ENCODE peak calls at places on chromosomes 1 and 21, in eight cellular contexts. A is NCI-H146, H is WTC11, I is NCI-H2081, B is AML-193, K is GM04504, Q is nephron progenitor cell, U is SHP77. V is an unnamed sample.

GRCh38 chr1:39965051-39965450 is 10.1 kb downstream of the MFSD2A start:
- DNase-seq in A (no peak), H (no peak), I (no peak), B (no peak), K (no peak), Q (no peak), U (no peak), V (no peak)

GRCh38 chr1:202501281-202501680 is 152.8 kb downstream of the PPP1R12B start:
- DNase-seq in A (peak; percentile 10), H (no peak), I (no peak), B (peak; percentile 33), K (no peak), Q (no peak), U (peak; percentile 3), V (peak; percentile 69)

GRCh38 chr1:167544447-167544846 is 9.1 kb downstream of the CREG1 start:
- DNase-seq in A (no peak), H (no peak), I (no peak), B (no peak), K (no peak), Q (no peak), U (no peak), V (no peak)

GRCh38 chr1:216793303-216793702 is 70.1 kb upstream of the ESRRG start:
- DNase-seq in A (peak; percentile 14), H (no peak), I (no peak), B (no peak), K (no peak), Q (no peak), U (no peak), V (no peak)

GRCh38 chr21:42147386-42148020 is 71.4 kb upstream of the ABCG1 start:
- DNase-seq in A (no peak), H (peak; percentile 5), I (no peak), B (no peak), K (no peak), Q (no peak), U (no peak), V (no peak)

GRCh38 chr1:8667869-8668595 is 149.4 kb downstream of the RERE start:
- DNase-seq in A (peak; percentile 15), H (no peak), I (no peak), B (no peak), K (no peak), Q (no peak), U (peak; percentile 19), V (no peak)

GRCh38 chr1:207825719-207826556 is 74.1 kb downstream of the CD46 start:
- DNase-seq in A (no peak), H (no peak), I (no peak), B (peak; percentile 90), K (no peak), Q (no peak), U (no peak), V (no peak)

GRCh38 chr1:165675794-165676193 is 22.6 kb downstream of the ALDH9A1 start:
- DNase-seq in A (no peak), H (no peak), I (no peak), B (no peak), K (no peak), Q (no peak), U (no peak), V (no peak)

GRCh38 chr1:9542425-9542824 is 3.2 kb downstream of the SLC25A33 start:
- DNase-seq in A (no peak), H (no peak), I (peak; percentile 13), B (peak; percentile 30), K (peak; percentile 21), Q (no peak), U (no peak), V (no peak)

GRCh38 chr1:52920791-52921291 is 699 bp downstream of the ECHDC2 start:
- DNase-seq in A (no peak), H (no peak), I (no peak), B (no peak), K (no peak), Q (peak; percentile 27), U (no peak), V (peak; percentile 41)

GRCh38 chr1:4027492-4028138 is 127.5 kb upstream of the C1orf174 start:
- DNase-seq in A (no peak), H (no peak), I (no peak), B (no peak), K (no peak), Q (no peak), U (no peak), V (no peak)

GRCh38 chr1:91502138-91502881 is 1.7 kb downstream of the CDC7 start:
- DNase-seq in A (no peak), H (no peak), I (no peak), B (no peak), K (no peak), Q (no peak), U (no peak), V (peak; percentile 13)

GRCh38 chr1:247528812-247529474 is 7.3 kb downstream of the OR2C3 start:
- DNase-seq in A (no peak), H (no peak), I (no peak), B (no peak), K (no peak), Q (no peak), U (no peak), V (no peak)

GRCh38 chr1:32611859-32612188 is 38.5 kb downstream of the ZBTB8OS start:
- DNase-seq in A (no peak), H (no peak), I (no peak), B (no peak), K (no peak), Q (no peak), U (no peak), V (no peak)

GRCh38 chr21:28758042-28758882 is 234.4 kb downstream of the LTN1 start:
- DNase-seq in A (no peak), H (no peak), I (no peak), B (no peak), K (no peak), Q (no peak), U (no peak), V (no peak)

GRCh38 chr1:94036721-94037120 is 84.2 kb downstream of the ABCA4 start:
- DNase-seq in A (no peak), H (no peak), I (no peak), B (no peak), K (no peak), Q (no peak), U (no peak), V (no peak)

GRCh38 chr1:212899845-212900244 is 41.8 kb downstream of the FLVCR1 start:
- DNase-seq in A (no peak), H (no peak), I (no peak), B (no peak), K (no peak), Q (no peak), U (no peak), V (no peak)

GRCh38 chr1:234579967-234580366 is 30.0 kb downstream of the IRF2BP2 start:
- DNase-seq in A (no peak), H (no peak), I (no peak), B (peak; percentile 71), K (no peak), Q (no peak), U (no peak), V (no peak)

GRCh38 chr1:24438423-24438901 is 22.9 kb downstream of the NIPAL3 start:
- DNase-seq in A (peak; percentile 69), H (no peak), I (no peak), B (no peak), K (peak; percentile 64), Q (peak; percentile 58), U (no peak), V (peak; percentile 96)

GRCh38 chr1:8625981-8626898 is 191.2 kb downstream of the RERE start:
- DNase-seq in A (no peak), H (no peak), I (no peak), B (no peak), K (peak; percentile 64), Q (no peak), U (no peak), V (no peak)

V was measured in cerebellar cortex.